ENCODE peak calls at places on chromosomes 16 and 17, in eight cellular contexts. H, S, T, M, G, B, Y and W are unnamed samples.

GRCh38 chr16:14310519-14310991 is 239.4 kb downstream of the MRTFB start:
- DNase-seq in H (peak; percentile 86), Y (peak; percentile 47), B (peak; percentile 68), M (no peak), S (no peak), T (peak; percentile 43), G (no peak), W (peak; percentile 32)

GRCh38 chr17:6314311-6314710 is 120.6 kb downstream of the AIPL1 start:
- DNase-seq in S (no peak), Y (no peak), H (no peak), G (no peak), B (no peak), T (no peak), M (no peak), W (no peak)

GRCh38 chr16:70582280-70582978 is 58.8 kb downstream of the SF3B3 start:
- DNase-seq in M (no peak), H (no peak), Y (peak; percentile 23), B (no peak), T (no peak), G (no peak), S (no peak), W (no peak)

GRCh38 chr17:39950871-39951348 is 11.9 kb upstream of the GSDMA start:
- DNase-seq in B (peak; percentile 36), Y (no peak), T (no peak), G (no peak), M (peak; percentile 66), H (peak; percentile 12), S (no peak), W (no peak)

GRCh38 chr17:29070308-29070707 is 27.4 kb downstream of the PIPOX start:
- DNase-seq in M (no peak), S (no peak), G (no peak), T (no peak), Y (no peak), H (no peak), B (no peak), W (no peak)

GRCh38 chr17:3919123-3919624 is 2.9 kb upstream of the P2RX1 start:
- DNase-seq in T (no peak), M (no peak), G (no peak), S (no peak), B (no peak), Y (no peak), H (no peak), W (no peak)

GRCh38 chr17:42113293-42114069 is 967 bp upstream of the DHX58 start:
- DNase-seq in H (no peak), S (no peak), M (no peak), B (no peak), Y (no peak), G (no peak), T (no peak), W (no peak)

GRCh38 chr17:50839591-50840310 is 4.4 kb downstream of the WFIKKN2 start:
- DNase-seq in B (no peak), T (no peak), H (no peak), G (no peak), S (no peak), M (no peak), Y (no peak), W (no peak)

GRCh38 chr16:87681990-87682570 is 79.8 kb downstream of the JPH3 start:
- DNase-seq in Y (peak; percentile 63), H (peak; percentile 68), S (peak; percentile 14), G (peak; percentile 20), B (no peak), M (no peak), T (peak; percentile 91), W (peak; percentile 92)

GRCh38 chr17:75832164-75832651 is 12.0 kb downstream of the UNC13D start:
- DNase-seq in T (no peak), Y (peak; percentile 85), B (no peak), S (no peak), G (no peak), M (no peak), H (peak; percentile 61), W (peak; percentile 82)

GRCh38 chr17:7213895-7214299 is 5.7 kb downstream of the DLG4 start:
- DNase-seq in G (no peak), B (peak; percentile 88), T (peak; percentile 74), H (peak; percentile 87), M (peak; percentile 78), S (no peak), Y (peak; percentile 80), W (peak; percentile 53)

GRCh38 chr16:57470683-57471082 is 8.2 kb downstream of the POLR2C start:
- DNase-seq in H (peak; percentile 50), T (no peak), M (peak; percentile 76), S (no peak), Y (no peak), B (peak; percentile 35), G (no peak), W (no peak)

GRCh38 chr17:35147313-35147982 is at the start of gene UNC45B:
- DNase-seq in M (peak; percentile 81), T (no peak), B (no peak), S (no peak), H (no peak), G (no peak), Y (no peak), W (no peak)

GRCh38 chr17:4741544-4741943 is 1.8 kb upstream of the CXCL16 start:
- DNase-seq in T (no peak), M (no peak), S (no peak), Y (no peak), G (no peak), B (no peak), H (no peak), W (no peak)

GRCh38 chr17:80116923-80117380 is 15.6 kb downstream of the GAA start:
- DNase-seq in B (no peak), M (no peak), S (no peak), G (no peak), H (no peak), Y (no peak), T (no peak), W (no peak)

GRCh38 chr17:44906010-44906646 is 6.9 kb upstream of the EFTUD2 start:
- DNase-seq in M (no peak), G (peak; percentile 63), B (no peak), T (peak; percentile 91), H (peak; percentile 94), S (peak; percentile 87), Y (peak; percentile 95), W (peak; percentile 86)

GRCh38 chr17:68238488-68238887 is 9.4 kb upstream of the AMZ2 start:
- DNase-seq in Y (no peak), H (no peak), S (no peak), M (no peak), G (no peak), B (no peak), T (no peak), W (no peak)

GRCh38 chr17:48915459-48916282 is 7.5 kb downstream of the UBE2Z start:
- DNase-seq in G (peak; percentile 33), T (peak; percentile 73), B (no peak), H (peak; percentile 87), M (no peak), S (peak; percentile 72), Y (peak; percentile 78), W (peak; percentile 81)

GRCh38 chr17:67322039-67322787 is 44.2 kb downstream of the PSMD12 start:
- DNase-seq in M (no peak), T (no peak), H (no peak), G (no peak), Y (peak; percentile 19), B (peak; percentile 82), S (no peak), W (no peak)

GRCh38 chr16:11024333-11025053 is 80.1 kb downstream of the CLEC16A start:
- DNase-seq in M (no peak), T (no peak), H (no peak), G (no peak), B (no peak), S (no peak), Y (no peak), W (no peak)

GRCh38 chr17:7781467-7781866 is 52.5 kb upstream of the KDM6B start:
- DNase-seq in Y (no peak), M (no peak), H (no peak), T (no peak), B (no peak), G (no peak), S (no peak), W (no peak)

GRCh38 chr16:67767953-67768352 is 38.4 kb downstream of the RANBP10 start:
- DNase-seq in G (no peak), S (peak; percentile 28), B (no peak), M (no peak), T (peak; percentile 30), H (peak; percentile 80), Y (peak; percentile 51), W (no peak)

GRCh38 chr17:17412331-17412730 is 64.5 kb upstream of the MED9 start:
- DNase-seq in H (no peak), Y (peak; percentile 53), M (no peak), T (peak; percentile 58), G (no peak), B (no peak), S (no peak), W (peak; percentile 62)

GRCh38 chr17:65005858-65006257 is 50.7 kb downstream of the GNA13 start:
- DNase-seq in S (no peak), Y (no peak), T (no peak), M (no peak), H (no peak), B (no peak), G (no peak), W (no peak)

GRCh38 chr17:80455784-80456183 is 20.6 kb downstream of the NPTX1 start:
- DNase-seq in Y (no peak), G (no peak), S (no peak), H (no peak), M (no peak), B (no peak), T (no peak), W (no peak)

GRCh38 chr16:65988019-65988418 is 378.5 kb upstream of the CDH5 start:
- DNase-seq in S (no peak), T (no peak), B (no peak), G (no peak), H (no peak), M (no peak), Y (no peak), W (no peak)

GRCh38 chr17:78396436-78397335 is 18.2 kb downstream of the PGS1 start:
- DNase-seq in H (no peak), S (no peak), T (no peak), Y (no peak), M (peak; percentile 67), B (no peak), G (no peak), W (no peak)

GRCh38 chr16:64969221-64969620 is 152.6 kb downstream of the CDH11 start:
- DNase-seq in M (no peak), S (no peak), B (no peak), H (no peak), G (no peak), Y (no peak), T (no peak), W (no peak)

GRCh38 chr16:87017388-87018012 is 299.7 kb downstream of the C16orf95 start:
- DNase-seq in S (peak; percentile 71), H (peak; percentile 85), Y (peak; percentile 95), G (peak; percentile 75), T (peak; percentile 82), B (no peak), M (no peak), W (peak; percentile 56)

GRCh38 chr16:30805370-30806169 is 18.6 kb upstream of the ZNF629 start:
- DNase-seq in G (no peak), S (no peak), Y (peak; percentile 76), B (peak; percentile 88), H (peak; percentile 83), T (peak; percentile 93), M (peak; percentile 90), W (peak; percentile 96)

GRCh38 chr17:19371259-19372003 is 6.9 kb upstream of the MAPK7 start:
- DNase-seq in G (no peak), H (no peak), Y (no peak), B (no peak), T (no peak), S (no peak), M (no peak), W (no peak)

GRCh38 chr17:47621293-47622178 is 28.2 kb upstream of the KPNB1 start:
- DNase-seq in G (peak; percentile 57), T (peak; percentile 79), B (no peak), H (peak; percentile 80), Y (peak; percentile 95), M (peak; percentile 21), S (peak; percentile 61), W (peak; percentile 91)

GRCh38 chr17:6701719-6702118 is 11.4 kb downstream of the SLC13A5 start:
- DNase-seq in H (no peak), Y (peak; percentile 62), S (no peak), T (peak; percentile 39), B (peak; percentile 49), M (no peak), G (no peak), W (peak; percentile 72)

GRCh38 chr17:72587773-72588511 is 467.1 kb downstream of the SOX9 start:
- DNase-seq in T (peak; percentile 65), H (peak; percentile 49), Y (peak; percentile 76), G (no peak), B (no peak), M (no peak), S (no peak), W (no peak)